ENCODE peak calls at places on chromosomes 3 and 15, in eight cellular contexts. C is K562, H is sigmoid colon, O is HCT116, L is breast epithelium, D is stomach, V is Panc1, G is esophagus muscularis mucosa. Z is an unnamed sample.
A peak's percentile ranks its signal among the peaks of the same experiment; 100 is the strongest.

GRCh38 chr15:39692464-39693327 is 89.9 kb downstream of the FSIP1 start:
- DNase-seq in C (no peak), V (no peak), H (no peak), O (no peak), G (no peak), D (no peak), L (no peak), Z (no peak)

GRCh38 chr3:15941958-15942357 is 144.2 kb upstream of the ANKRD28 start:
- DNase-seq in V (no peak), G (no peak), O (no peak), H (no peak), D (no peak), C (no peak), L (no peak), Z (no peak)

GRCh38 chr3:72950801-72951200 is 45.8 kb upstream of the PPP4R2 start:
- DNase-seq in D (no peak), V (no peak), O (no peak), C (no peak), H (no peak), L (no peak), G (no peak), Z (no peak)

GRCh38 chr15:65758242-65758641 is 33.9 kb downstream of the DENND4A start:
- DNase-seq in H (no peak), O (no peak), V (no peak), C (no peak), L (no peak), G (no peak), D (no peak), Z (no peak)

GRCh38 chr3:182035324-182035723 is 323.6 kb downstream of the SOX2 start:
- DNase-seq in O (no peak), D (no peak), V (no peak), H (no peak), L (no peak), C (no peak), G (no peak), Z (no peak)

GRCh38 chr3:116815831-116816588 is 106.4 kb downstream of the TUSC7 start:
- DNase-seq in O (no peak), G (no peak), D (no peak), H (peak; percentile 86), C (no peak), V (no peak), L (no peak), Z (no peak)

GRCh38 chr3:71057526-71057894 is 526.0 kb downstream of the FOXP1 start:
- DNase-seq in G (peak; percentile 77), C (no peak), O (no peak), V (no peak), L (no peak), H (no peak), D (no peak), Z (no peak)

GRCh38 chr3:160447544-160447943 is 2.0 kb downstream of the TRIM59 start:
- DNase-seq in V (no peak), O (no peak), C (no peak), L (no peak), H (no peak), D (no peak), G (no peak), Z (no peak)

GRCh38 chr3:171790898-171791694 is 19.2 kb downstream of the PLD1 start:
- DNase-seq in L (no peak), H (no peak), C (no peak), G (no peak), V (no peak), O (no peak), D (no peak), Z (no peak)

GRCh38 chr3:120816728-120817127 is 74.2 kb downstream of the GTF2E1 start:
- DNase-seq in O (no peak), C (no peak), H (no peak), L (no peak), G (no peak), V (no peak), D (no peak), Z (no peak)

GRCh38 chr3:94130690-94131089 is 67.8 kb downstream of the NSUN3 start:
- DNase-seq in O (no peak), V (no peak), G (no peak), L (no peak), D (no peak), H (no peak), C (no peak), Z (no peak)

GRCh38 chr3:57852896-57853295 is 96.8 kb downstream of the SLMAP start:
- DNase-seq in V (no peak), H (no peak), C (no peak), O (no peak), D (no peak), L (no peak), G (no peak), Z (no peak)

GRCh38 chr3:52149021-52149420 is 5.2 kb downstream of the POC1A start:
- DNase-seq in G (no peak), H (no peak), O (no peak), D (no peak), L (no peak), V (no peak), C (no peak), Z (no peak)

DNA sequence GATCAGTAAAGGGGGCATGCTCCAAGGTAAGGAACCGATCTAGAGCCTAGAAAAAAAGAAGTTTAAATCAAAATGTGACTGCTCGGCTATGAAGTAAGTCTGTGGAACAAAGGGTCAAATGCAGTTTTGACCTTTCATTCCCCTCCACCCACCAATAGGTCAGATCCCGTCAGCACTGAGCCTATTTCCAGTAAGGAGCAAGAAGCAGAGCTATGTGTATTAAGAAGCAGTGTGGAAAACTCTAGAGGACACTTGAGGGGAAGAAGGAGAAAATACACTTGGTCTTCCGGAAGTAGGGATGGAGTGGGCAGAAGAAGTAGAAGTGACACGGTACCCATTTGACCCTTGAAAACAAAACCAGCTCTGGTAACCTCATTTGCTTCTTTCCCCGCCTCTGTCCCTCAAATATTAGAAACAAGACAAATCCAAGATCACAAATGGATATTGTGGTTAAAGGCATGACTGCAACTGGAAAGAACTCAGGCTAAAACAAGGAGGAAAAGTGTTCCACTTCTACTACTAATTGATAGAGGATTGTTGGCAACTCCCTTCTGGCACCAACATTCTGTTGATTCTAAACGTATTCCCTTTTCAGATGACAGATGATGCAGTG is 888.3 kb upstream of the NR2F2 start:
- DNase-seq in O (no peak), V (no peak), C (no peak), L (no peak), G (no peak), D (no peak), H (no peak), Z (no peak)
- TF ChIP-seq POLR2AphosphoS5 in O (no peak), V (no peak), C (no peak), L (no peak), G (peak; percentile 14), D (no peak), H (no peak), Z (no peak)

DNA sequence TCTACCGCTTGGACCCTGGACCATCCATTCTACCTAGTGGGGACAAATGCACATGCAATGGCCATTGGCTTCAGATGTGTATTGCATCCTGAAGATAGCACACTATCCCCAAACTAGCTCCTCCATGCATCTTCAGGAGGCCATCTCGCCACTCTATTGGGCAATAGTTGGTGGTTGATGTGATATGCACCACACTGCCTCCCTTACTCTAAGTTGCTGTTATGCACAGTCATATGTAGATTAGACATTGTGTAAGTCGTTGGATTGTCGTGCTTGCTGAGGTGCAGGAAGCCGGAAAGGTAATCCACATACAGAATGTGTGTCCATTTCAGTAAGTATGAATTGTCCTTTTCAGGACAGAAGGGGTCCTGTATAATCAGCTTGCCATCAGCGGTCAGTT is 26.7 kb upstream of the PLA2G4D start:
- DNase-seq in V (no peak), O (no peak), C (no peak), L (no peak), D (no peak), H (no peak), G (no peak), Z (no peak)
- TF ChIP-seq POLR2AphosphoS5 in V (no peak), O (no peak), C (no peak), L (no peak), D (no peak), H (no peak), G (no peak), Z (no peak)

GRCh38 chr15:83960192-83960829 is 275.3 kb upstream of the GOLGA6L4 start:
- DNase-seq in G (no peak), H (no peak), C (no peak), L (no peak), O (no peak), D (no peak), V (no peak), Z (no peak)

GRCh38 chr15:83959477-83959876 is 276.1 kb upstream of the GOLGA6L4 start:
- DNase-seq in V (no peak), G (no peak), L (no peak), C (no peak), O (no peak), H (no peak), D (no peak), Z (no peak)

GRCh38 chr15:83956887-83957286 is 278.7 kb upstream of the GOLGA6L4 start:
- DNase-seq in O (no peak), C (no peak), G (no peak), L (no peak), V (no peak), D (no peak), H (no peak), Z (no peak)

GRCh38 chr15:83955806-83956265 is 279.7 kb upstream of the GOLGA6L4 start:
- DNase-seq in H (no peak), D (no peak), C (no peak), V (no peak), L (no peak), G (no peak), O (no peak), Z (no peak)
- TF ChIP-seq POLR2AphosphoS5 in H (no peak), D (no peak), C (no peak), V (no peak), L (no peak), G (no peak), O (no peak), Z (no peak)

GRCh38 chr15:41556657-41557056 is 2.4 kb upstream of the TYRO3 start:
- DNase-seq in O (no peak), G (no peak), V (no peak), L (no peak), H (no peak), D (no peak), C (no peak), Z (no peak)

GRCh38 chr15:41559489-41560177 is 621 bp downstream of the TYRO3 start:
- DNase-seq in D (no peak), V (no peak), O (no peak), G (no peak), C (peak; percentile 65), L (peak; percentile 17), H (no peak), Z (no peak)

GRCh38 chr15:41559239-41559488 is 152 bp downstream of the TYRO3 start:
- DNase-seq in V (no peak), L (no peak), H (no peak), C (no peak), O (no peak), G (no peak), D (no peak), Z (no peak)

GRCh38 chr15:41558400-41559238 is at the start of gene TYRO3:
- DNase-seq in D (peak; percentile 65), L (no peak), G (no peak), V (no peak), C (peak; percentile 94), O (no peak), H (peak; percentile 80), Z (peak; percentile 73)

GRCh38 chr15:41557673-41558399 is 1.2 kb upstream of the TYRO3 start:
- DNase-seq in H (peak; percentile 78), G (no peak), O (peak; percentile 52), V (no peak), C (peak; percentile 79), L (peak; percentile 28), D (peak; percentile 69), Z (peak; percentile 43)
- TF ChIP-seq POLR2AphosphoS5 in H (no peak), G (no peak), O (no peak), V (no peak), C (no peak), L (no peak), D (no peak), Z (no peak)